ENCODE peak calls at places on chromosomes 16 and 17, in five cellular contexts. L, X, P, A and E are unnamed samples.

GRCh38 chr16:30184430-30185140 is 1.2 kb downstream of the CORO1A start:
- DNase-seq in L (peak; percentile 39), A (peak; percentile 10), X (peak; percentile 80), P (no peak), E (no peak)

GRCh38 chr17:81171941-81172340 is 5.9 kb upstream of the AATK start:
- DNase-seq in X (no peak), A (no peak), L (no peak), P (no peak), E (no peak)

GRCh38 chr16:73183678-73184092 is 135.8 kb upstream of the ZFHX3 start:
- DNase-seq in P (no peak), A (no peak), X (no peak), L (no peak), E (no peak)

GRCh38 chr16:57815987-57816745 is 13.9 kb upstream of the KIFC3 start:
- DNase-seq in L (peak; percentile 7), P (peak; percentile 64), X (peak; percentile 98), A (no peak), E (peak; percentile 90)

GRCh38 chr16:8173111-8173644 is 417.1 kb downstream of the TMEM114 start:
- DNase-seq in L (no peak), P (peak; percentile 63), X (peak; percentile 85), A (no peak), E (no peak)

GRCh38 chr17:82298538-82299421 is 18.6 kb downstream of the CD7 start:
- DNase-seq in P (no peak), L (no peak), X (no peak), A (no peak), E (no peak)

GRCh38 chr16:89123001-89123830 is 29.6 kb downstream of the ACSF3 start:
- DNase-seq in L (no peak), X (peak; percentile 68), P (peak; percentile 8), A (no peak), E (no peak)

GRCh38 chr17:17231621-17232302 is 5.2 kb downstream of the FLCN start:
- DNase-seq in X (peak; percentile 73), L (no peak), A (no peak), P (no peak), E (no peak)

GRCh38 chr17:68456529-68457167 is 648 bp downstream of the WIPI1 start:
- DNase-seq in X (peak; percentile 95), A (no peak), L (no peak), P (peak; percentile 72), E (peak; percentile 59)

GRCh38 chr16:66927918-66928649 is 2.7 kb upstream of the RRAD start:
- DNase-seq in P (no peak), A (no peak), L (no peak), X (no peak), E (no peak)

GRCh38 chr16:50301626-50302471 is 35.5 kb downstream of the ADCY7 start:
- DNase-seq in X (peak; percentile 93), P (no peak), A (no peak), L (no peak), E (peak; percentile 37)

GRCh38 chr16:72369273-72369672 is 197.3 kb upstream of the PMFBP1 start:
- DNase-seq in P (no peak), A (no peak), L (no peak), X (no peak), E (no peak)

GRCh38 chr17:80529904-80530292 is 14.7 kb upstream of the RPTOR start:
- DNase-seq in L (no peak), A (no peak), P (no peak), X (no peak), E (no peak)

GRCh38 chr16:19783363-19783762 is 65.3 kb downstream of the IQCK start:
- DNase-seq in A (no peak), X (no peak), L (no peak), P (no peak), E (no peak)

GRCh38 chr16:50602531-50603205 is 54.5 kb downstream of the NKD1 start:
- DNase-seq in P (no peak), L (peak; percentile 17), X (no peak), A (no peak), E (no peak)

GRCh38 chr17:44496815-44497214 is 6.4 kb downstream of the GPATCH8 start:
- DNase-seq in A (no peak), L (no peak), P (no peak), X (no peak), E (no peak)

GRCh38 chr17:74513987-74514631 is 17.2 kb downstream of the CD300LB start:
- DNase-seq in X (no peak), L (peak; percentile 37), P (no peak), A (no peak), E (peak; percentile 18)

GRCh38 chr17:3845361-3845753 is 689 bp downstream of the NCBP3 start:
- DNase-seq in A (no peak), P (no peak), X (peak; percentile 64), L (no peak), E (no peak)

GRCh38 chr17:76271669-76272540 is 6.8 kb downstream of the UBALD2 start:
- DNase-seq in A (peak; percentile 81), X (no peak), P (peak; percentile 45), L (peak; percentile 45), E (no peak)

GRCh38 chr17:82838386-82839063 is 1.3 kb downstream of the ZNF750 start:
- DNase-seq in A (no peak), X (peak; percentile 81), P (no peak), L (no peak), E (no peak)